ENCODE peak calls at places on chromosomes 2 and 18, in six cellular contexts. Z, X, F, K, P and A are unnamed samples.

GRCh38 chr2:125318740-125319139 is 1293.7 kb downstream of the CNTNAP5 start:
- DNase-seq in Z (no peak), X (no peak), F (no peak), K (no peak), P (no peak), A (no peak)

GRCh38 chr2:232857158-232857563 is 12.9 kb upstream of the SNORC start:
- DNase-seq in Z (no peak), X (no peak), F (no peak), K (no peak), P (peak; percentile 54), A (no peak)

GRCh38 chr2:41698787-41699422 is 348.9 kb upstream of the PKDCC start:
- DNase-seq in Z (no peak), X (peak; percentile 85), F (peak; percentile 36), K (no peak), P (no peak), A (no peak)

GRCh38 chr2:36499128-36499820 is 98.7 kb downstream of the FEZ2 start:
- DNase-seq in Z (no peak), X (no peak), F (no peak), K (no peak), P (no peak), A (no peak)

GRCh38 chr2:206801417-206801772 is 36.0 kb downstream of the FASTKD2 start:
- DNase-seq in Z (no peak), X (no peak), F (no peak), K (no peak), P (no peak), A (no peak)

GRCh38 chr2:171709011-171709685 is 21.9 kb downstream of the DYNC1I2 start:
- DNase-seq in Z (no peak), X (no peak), F (no peak), K (no peak), P (no peak), A (no peak)

GRCh38 chr2:230473378-230473777 is 57.4 kb downstream of the SP100 start:
- DNase-seq in Z (peak; percentile 46), X (no peak), F (no peak), K (no peak), P (no peak), A (no peak)

GRCh38 chr2:86747708-86748627 is 27.9 kb downstream of the RMND5A start:
- DNase-seq in Z (no peak), X (no peak), F (peak; percentile 20), K (no peak), P (peak; percentile 90), A (peak; percentile 33)

GRCh38 chr2:218879881-218880748 is 537 bp upstream of the WNT10A start:
- DNase-seq in Z (peak; percentile 96), X (peak; percentile 78), F (no peak), K (no peak), P (no peak), A (no peak)

GRCh38 chr18:58505181-58505580 is 123.7 kb downstream of the ALPK2 start:
- DNase-seq in Z (peak; percentile 59), X (no peak), F (no peak), K (no peak), P (no peak), A (no peak)

GRCh38 chr2:3745901-3746300 is 42.5 kb downstream of the DCDC2C start:
- DNase-seq in Z (no peak), X (no peak), F (no peak), K (no peak), P (no peak), A (no peak)

GRCh38 chr2:238158807-238159539 is at the start of gene ERFE:
- DNase-seq in Z (peak; percentile 32), X (peak; percentile 87), F (peak; percentile 50), K (no peak), P (peak; percentile 33), A (peak; percentile 79)

GRCh38 chr2:40242315-40242714 is 209.6 kb downstream of the SLC8A1 start:
- DNase-seq in Z (no peak), X (no peak), F (peak; percentile 43), K (no peak), P (no peak), A (peak; percentile 67)

GRCh38 chr2:217617496-217618085 is 385.2 kb downstream of the TNS1 start:
- DNase-seq in Z (no peak), X (no peak), F (no peak), K (no peak), P (peak; percentile 18), A (no peak)

GRCh38 chr2:144083211-144083610 is 436.7 kb downstream of the ZEB2 start:
- DNase-seq in Z (no peak), X (peak; percentile 72), F (no peak), K (peak; percentile 33), P (peak; percentile 85), A (no peak)

GRCh38 chr2:60957643-60958042 is 59.9 kb upstream of the PEX13 start:
- DNase-seq in Z (no peak), X (no peak), F (no peak), K (no peak), P (no peak), A (no peak)

GRCh38 chr2:41720702-41721344 is 327.0 kb upstream of the PKDCC start:
- DNase-seq in Z (no peak), X (no peak), F (no peak), K (no peak), P (peak; percentile 35), A (no peak)

GRCh38 chr2:62736899-62737559 is 31.5 kb downstream of the EHBP1 start:
- DNase-seq in Z (no peak), X (no peak), F (peak; percentile 23), K (no peak), P (no peak), A (no peak)

GRCh38 chr2:88136817-88137216 is 9.0 kb upstream of the FABP1 start:
- DNase-seq in Z (no peak), X (no peak), F (no peak), K (no peak), P (no peak), A (no peak)

GRCh38 chr2:21748501-21748900 is 624.7 kb downstream of the TDRD15 start:
- DNase-seq in Z (no peak), X (no peak), F (no peak), K (no peak), P (peak; percentile 44), A (no peak)

GRCh38 chr2:216619411-216620393 is 13.5 kb upstream of the IGFBP2 start:
- DNase-seq in Z (no peak), X (no peak), F (no peak), K (no peak), P (peak; percentile 64), A (peak; percentile 27)

GRCh38 chr2:237682901-237683670 is 55.7 kb downstream of the LRRFIP1 start:
- DNase-seq in Z (peak; percentile 3), X (no peak), F (no peak), K (peak; percentile 68), P (no peak), A (no peak)

GRCh38 chr18:68399721-68400120 is 315.2 kb downstream of the TMX3 start:
- DNase-seq in Z (no peak), X (no peak), F (no peak), K (no peak), P (no peak), A (no peak)

GRCh38 chr18:26429535-26429934 is 118.8 kb downstream of the KCTD1 start:
- DNase-seq in Z (no peak), X (no peak), F (no peak), K (no peak), P (peak; percentile 88), A (peak; percentile 21)

GRCh38 chr2:160227252-160227651 is 27.2 kb upstream of the ITGB6 start:
- DNase-seq in Z (no peak), X (no peak), F (no peak), K (no peak), P (peak; percentile 75), A (no peak)

DNA sequence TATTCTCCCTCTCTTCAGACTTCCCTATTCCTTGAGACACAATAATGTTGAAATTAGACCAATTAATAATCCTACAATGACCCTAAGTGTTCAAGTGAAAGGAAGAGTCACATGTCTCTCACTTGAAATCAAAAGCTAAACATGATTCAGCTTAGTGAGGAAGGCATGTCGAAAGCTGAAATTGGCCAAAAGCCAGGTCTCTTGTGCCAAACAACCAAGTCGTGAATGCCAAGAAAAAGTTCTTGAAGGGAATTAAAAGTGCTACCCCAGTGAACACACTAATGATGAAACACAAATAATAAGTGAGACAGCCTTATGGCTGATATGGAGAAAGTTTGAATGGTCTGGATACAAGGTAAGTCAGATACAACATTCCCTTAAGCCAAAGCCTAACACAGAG is 115.4 kb downstream of the PXDN start:
- DNase-seq in Z (no peak), X (no peak), F (no peak), K (peak; percentile 81), P (peak; percentile 74), A (no peak)
- H3K4me1 ChIP-seq in Z (no peaks in the 10 kb centered on the region), X (no peaks in the 10 kb centered on the region), F (peaks cover 6% of the 10 kb centered on the region), K (peaks cover 11% of the 10 kb centered on the region), P (peaks cover 18% of the 10 kb centered on the region), A (no peaks in the 10 kb centered on the region)

GRCh38 chr18:61953161-61953560 is 60.4 kb upstream of the RNF152 start:
- DNase-seq in Z (no peak), X (no peak), F (no peak), K (no peak), P (no peak), A (no peak)

GRCh38 chr18:61955644-61956043 is 62.8 kb upstream of the RNF152 start:
- DNase-seq in Z (no peak), X (no peak), F (no peak), K (no peak), P (no peak), A (no peak)

GRCh38 chr18:61953641-61954040 is 60.8 kb upstream of the RNF152 start:
- DNase-seq in Z (no peak), X (no peak), F (no peak), K (no peak), P (no peak), A (no peak)

GRCh38 chr18:61951396-61951795 is 58.6 kb upstream of the RNF152 start:
- DNase-seq in Z (no peak), X (no peak), F (no peak), K (no peak), P (no peak), A (no peak)

GRCh38 chr18:61954347-61954746 is 61.5 kb upstream of the RNF152 start:
- DNase-seq in Z (no peak), X (no peak), F (no peak), K (no peak), P (no peak), A (no peak)
- H3K9me3 ChIP-seq in Z (no peaks in the 10 kb centered on the region), X (no peaks in the 10 kb centered on the region), F (no peaks in the 10 kb centered on the region), K (no peaks in the 10 kb centered on the region), P (no peaks in the 10 kb centered on the region), A (no peaks in the 10 kb centered on the region)

DNA sequence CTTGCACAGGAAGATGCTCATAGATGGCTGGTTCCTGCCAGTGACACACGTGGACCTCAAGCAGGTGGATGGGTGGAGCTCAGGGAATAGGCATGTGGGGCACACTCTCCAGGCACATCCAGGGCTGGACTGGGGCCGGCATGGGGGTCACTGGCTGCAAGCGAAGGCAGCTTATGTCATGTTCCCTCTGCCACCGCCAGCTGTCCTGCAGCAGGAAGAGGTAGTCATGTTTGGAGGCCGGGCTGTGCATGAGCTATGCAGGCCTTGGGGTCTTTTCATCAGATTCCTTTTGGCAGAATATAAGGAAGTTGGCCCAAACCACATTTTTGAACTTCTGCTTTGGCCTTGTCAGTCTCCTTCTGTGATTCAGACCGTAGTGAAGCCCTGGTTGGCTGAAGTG is 61.5 kb downstream of the AGAP1 start:
- DNase-seq in Z (no peak), X (peak; percentile 57), F (no peak), K (no peak), P (no peak), A (no peak)
- H3K4me1 ChIP-seq in Z (peaks cover 34% of the 10 kb centered on the region), X (no peaks in the 10 kb centered on the region), F (peaks cover 15% of the 10 kb centered on the region), K (peaks cover 33% of the 10 kb centered on the region), P (peaks cover 6% of the 10 kb centered on the region), A (no peaks in the 10 kb centered on the region)

GRCh38 chr18:72316497-72316896 is 227.6 kb downstream of the CBLN2 start:
- DNase-seq in Z (no peak), X (no peak), F (no peak), K (no peak), P (no peak), A (no peak)
- H3K9me3 ChIP-seq in Z (no peaks in the 10 kb centered on the region), X (no peaks in the 10 kb centered on the region), F (no peaks in the 10 kb centered on the region), K (no peaks in the 10 kb centered on the region), P (peaks cover 8% of the 10 kb centered on the region), A (no peaks in the 10 kb centered on the region)